ENCODE peak calls at places on chromosomes 5 and 9, in ten cellular contexts. C is brain microvascular endothelial cell, O is mammary epithelial cell, Q is foreskin fibroblast, H is BJ, D is psoas muscle, L is glutamatergic neuron, W is GM12878, F is WERI-Rb-1, N is prostate gland. Z is an unnamed sample.
A peak's percentile ranks its signal among the peaks of the same experiment; 100 is the strongest.

GRCh38 chr5:171770153-171770552 is 15.5 kb upstream of the SMIM23 start:
- DNase-seq in Q (no peak), W (no peak), C (no peak), F (no peak), H (no peak), O (no peak), D (no peak), L (no peak), N (no peak), Z (no peak)

GRCh38 chr9:97593960-97594359 is 39.2 kb downstream of the TSTD2 start:
- DNase-seq in D (no peak), F (no peak), L (no peak), O (no peak), Q (no peak), W (no peak), N (no peak), H (no peak), C (no peak), Z (no peak)

GRCh38 chr9:125532412-125532811 is 174.6 kb downstream of the MAPKAP1 start:
- DNase-seq in O (no peak), N (no peak), H (no peak), D (no peak), C (no peak), L (no peak), W (no peak), Q (peak; percentile 59), F (no peak), Z (no peak)

GRCh38 chr5:76766746-76767145 is 50.8 kb downstream of the F2R start:
- DNase-seq in Q (peak; percentile 59), N (no peak), H (no peak), F (no peak), D (no peak), W (no peak), L (no peak), C (peak; percentile 48), O (peak; percentile 51), Z (no peak)

GRCh38 chr5:174840435-174840834 is 116.1 kb downstream of the MSX2 start:
- DNase-seq in L (no peak), F (no peak), H (no peak), W (no peak), D (no peak), N (no peak), Q (no peak), C (no peak), O (no peak), Z (no peak)

GRCh38 chr5:54390015-54390414 is 65.5 kb upstream of the HSPB3 start:
- DNase-seq in Q (peak; percentile 94), L (peak; percentile 56), D (no peak), H (peak; percentile 55), F (peak; percentile 91), W (no peak), C (peak; percentile 97), N (peak; percentile 76), O (peak; percentile 95), Z (peak; percentile 63)

GRCh38 chr5:109852371-109853160 is 162.8 kb downstream of the MAN2A1 start:
- DNase-seq in O (no peak), W (no peak), N (no peak), L (no peak), C (peak; percentile 32), H (no peak), D (no peak), F (no peak), Q (peak; percentile 40), Z (no peak)

GRCh38 chr9:137286980-137287383 is 9.5 kb downstream of the TOR4A start:
- DNase-seq in O (peak; percentile 54), W (no peak), C (peak; percentile 74), F (peak; percentile 85), H (no peak), D (peak; percentile 58), N (peak; percentile 80), Q (peak; percentile 70), L (no peak), Z (peak; percentile 75)

GRCh38 chr5:157778121-157778805 is 34.8 kb downstream of the LSM11 start:
- DNase-seq in D (no peak), L (no peak), C (no peak), Q (peak; percentile 76), N (peak; percentile 23), O (peak; percentile 78), F (no peak), W (no peak), H (peak; percentile 4), Z (peak; percentile 29)

GRCh38 chr5:155008669-155009068 is 4.9 kb upstream of the KIF4B start:
- DNase-seq in N (no peak), D (no peak), O (no peak), Q (peak; percentile 8), F (no peak), C (no peak), L (no peak), W (no peak), H (no peak), Z (no peak)

GRCh38 chr5:120684749-120685415 is 220.8 kb downstream of the PRR16 start:
- DNase-seq in W (no peak), H (no peak), D (no peak), F (peak; percentile 31), O (no peak), N (no peak), L (no peak), Q (peak; percentile 14), C (no peak), Z (peak; percentile 24)
- TF ChIP-seq CTCF in W (no peak), H (peak; percentile 22), D (no peak), F (peak; percentile 61), O (no peak), N (no peak), L (peak; percentile 28), Q (peak; percentile 31), C (peak; percentile 66), Z (no peak)

GRCh38 chr5:115842952-115843351 is 1.2 kb downstream of the AP3S1 start:
- DNase-seq in O (no peak), W (no peak), H (no peak), N (no peak), F (no peak), Q (no peak), L (no peak), C (no peak), D (no peak), Z (no peak)

GRCh38 chr5:115842089-115842881 is 550 bp downstream of the AP3S1 start:
- DNase-seq in O (peak; percentile 35), W (no peak), H (no peak), F (peak; percentile 82), D (no peak), L (peak; percentile 80), Q (peak; percentile 77), N (peak; percentile 24), C (no peak), Z (peak; percentile 83)

GRCh38 chr5:115843444-115844130 is 1.9 kb downstream of the AP3S1 start:
- DNase-seq in L (no peak), N (no peak), C (no peak), W (no peak), Q (no peak), D (no peak), O (no peak), H (no peak), F (no peak), Z (no peak)

GRCh38 chr5:115840825-115841224 is 540 bp downstream of the ATG12 start:
- DNase-seq in D (no peak), F (no peak), N (no peak), W (no peak), C (no peak), Q (no peak), L (no peak), O (no peak), H (no peak), Z (no peak)

GRCh38 chr5:115841382-115842088 is at the start of the genes AP3S1 and ATG12:
- DNase-seq in H (peak; percentile 63), D (peak; percentile 95), Q (peak; percentile 96), C (peak; percentile 89), O (peak; percentile 94), N (peak; percentile 91), F (peak; percentile 91), W (peak; percentile 88), L (peak; percentile 90), Z (peak; percentile 96)
- TF ChIP-seq CTCF in H (no peak), D (no peak), Q (no peak), C (no peak), O (no peak), N (peak; percentile 4), F (no peak), W (no peak), L (no peak), Z (no peak)

GRCh38 chr9:16033921-16034320 is 481.1 kb downstream of the CCDC171 start:
- DNase-seq in D (no peak), H (no peak), W (no peak), O (no peak), N (no peak), Q (no peak), L (no peak), C (no peak), F (no peak), Z (no peak)

GRCh38 chr9:16039988-16040761 is 487.3 kb downstream of the CCDC171 start:
- DNase-seq in L (no peak), C (peak; percentile 81), D (no peak), Q (no peak), H (no peak), N (no peak), O (no peak), W (no peak), F (no peak), Z (peak; percentile 12)

GRCh38 chr9:16044116-16044881 is 491.5 kb downstream of the CCDC171 start:
- DNase-seq in W (no peak), N (no peak), O (no peak), D (no peak), L (no peak), F (no peak), C (peak; percentile 72), H (no peak), Q (peak; percentile 71), Z (no peak)

GRCh38 chr9:16039103-16039987 is 486.5 kb downstream of the CCDC171 start:
- DNase-seq in Q (no peak), C (peak; percentile 55), H (no peak), N (no peak), L (peak; percentile 76), W (no peak), F (peak; percentile 58), O (no peak), D (no peak), Z (no peak)
- TF ChIP-seq CTCF in Q (no peak), C (peak; percentile 12), H (peak; percentile 2), N (no peak), L (peak; percentile 55), W (peak; percentile 31), F (peak; percentile 72), O (no peak), D (no peak), Z (no peak)

GRCh38 chr9:121960665-121961064 is 132.4 kb downstream of the TTLL11 start:
- DNase-seq in Q (no peak), L (no peak), H (no peak), O (no peak), F (no peak), D (no peak), C (no peak), N (no peak), W (no peak), Z (no peak)

GRCh38 chr9:121962421-121962820 is 130.7 kb downstream of the TTLL11 start:
- DNase-seq in N (no peak), C (no peak), D (no peak), H (no peak), F (no peak), Q (peak; percentile 46), L (no peak), W (no peak), O (peak; percentile 28), Z (no peak)

GRCh38 chr9:121966706-121967105 is 126.4 kb downstream of the TTLL11 start:
- DNase-seq in L (no peak), O (no peak), F (no peak), D (no peak), N (no peak), H (no peak), W (no peak), C (no peak), Q (no peak), Z (no peak)

GRCh38 chr9:121968056-121968455 is 125.1 kb downstream of the TTLL11 start:
- DNase-seq in H (no peak), W (no peak), L (no peak), Q (no peak), N (no peak), O (no peak), D (no peak), C (no peak), F (no peak), Z (no peak)

GRCh38 chr9:121963542-121963995 is 129.5 kb downstream of the TTLL11 start:
- DNase-seq in H (no peak), O (peak; percentile 78), C (peak; percentile 70), N (no peak), L (no peak), D (no peak), W (no peak), F (no peak), Q (peak; percentile 81), Z (peak; percentile 22)
- TF ChIP-seq CTCF in H (no peak), O (no peak), C (no peak), N (no peak), L (no peak), D (no peak), W (no peak), F (no peak), Q (no peak), Z (no peak)